ENCODE peak calls at places on chromosomes 2 and 18, in seven cellular contexts. K is testis, T is breast epithelium, H is WERI-Rb-1, A is astrocyte, Y is kidney, E is adrenal gland. B is an unnamed sample.

GRCh38 chr2:239158641-239159475 is 242.0 kb downstream of the HDAC4 start:
- DNase-seq in K (no peak), T (no peak), H (no peak), A (no peak), Y (peak; percentile 73), E (peak; percentile 18), B (no peak)

GRCh38 chr2:38771632-38772031 is 6.4 kb upstream of the GEMIN6 start:
- DNase-seq in K (no peak), T (no peak), H (no peak), A (peak; percentile 12), Y (no peak), E (peak; percentile 79), B (no peak)

GRCh38 chr2:65579506-65580235 is 147.3 kb upstream of the SPRED2 start:
- DNase-seq in K (no peak), T (no peak), H (no peak), A (no peak), Y (no peak), E (no peak), B (no peak)

GRCh38 chr2:62217980-62218379 is 22.1 kb downstream of the B3GNT2 start:
- DNase-seq in K (no peak), T (no peak), H (no peak), A (peak; percentile 65), Y (no peak), E (no peak), B (no peak)

GRCh38 chr2:17578466-17578928 is 38.0 kb downstream of the VSNL1 start:
- DNase-seq in K (peak; percentile 20), T (peak; percentile 69), H (no peak), A (no peak), Y (no peak), E (no peak), B (no peak)

GRCh38 chr2:224171226-224171625 is 132.1 kb upstream of the SERPINE2 start:
- DNase-seq in K (no peak), T (no peak), H (no peak), A (no peak), Y (no peak), E (no peak), B (no peak)

GRCh38 chr2:137928547-137929503 is 35.4 kb upstream of the HNMT start:
- DNase-seq in K (no peak), T (no peak), H (peak; percentile 21), A (peak; percentile 90), Y (no peak), E (no peak), B (no peak)

GRCh38 chr2:167380555-167380954 is 492.3 kb downstream of the XIRP2 start:
- DNase-seq in K (no peak), T (no peak), H (no peak), A (no peak), Y (no peak), E (no peak), B (no peak)

GRCh38 chr2:195779491-195779890 is 122.5 kb downstream of the SLC39A10 start:
- DNase-seq in K (no peak), T (no peak), H (no peak), A (no peak), Y (no peak), E (no peak), B (no peak)

GRCh38 chr18:25310045-25310444 is 41.9 kb downstream of the ZNF521 start:
- DNase-seq in K (no peak), T (no peak), H (no peak), A (peak; percentile 81), Y (no peak), E (peak; percentile 24), B (no peak)

GRCh38 chr18:52588916-52589315 is 248.9 kb downstream of the DCC start:
- DNase-seq in K (no peak), T (no peak), H (no peak), A (peak; percentile 37), Y (no peak), E (no peak), B (no peak)

GRCh38 chr2:98327776-98328175 is 18.5 kb upstream of the CNGA3 start:
- DNase-seq in K (no peak), T (no peak), H (no peak), A (no peak), Y (no peak), E (no peak), B (no peak)

GRCh38 chr2:45821558-45822271 is 170.2 kb downstream of the PRKCE start:
- DNase-seq in K (peak; percentile 74), T (peak; percentile 85), H (no peak), A (peak; percentile 69), Y (no peak), E (peak; percentile 81), B (no peak)

GRCh38 chr2:72325592-72326422 is 178.1 kb upstream of the CYP26B1 start:
- DNase-seq in K (peak; percentile 30), T (no peak), H (peak; percentile 67), A (no peak), Y (no peak), E (peak; percentile 21), B (no peak)

GRCh38 chr2:231411871-231412615 is 16.5 kb downstream of the B3GNT7 start:
- DNase-seq in K (peak; percentile 91), T (peak; percentile 76), H (peak; percentile 92), A (peak; percentile 59), Y (peak; percentile 95), E (peak; percentile 94), B (peak; percentile 46)

GRCh38 chr2:215718426-215718825 is 282.6 kb upstream of the FN1 start:
- DNase-seq in K (no peak), T (no peak), H (no peak), A (no peak), Y (no peak), E (no peak), B (no peak)

GRCh38 chr2:163736433-163737168 is 793 bp upstream of the FIGN start:
- DNase-seq in K (peak; percentile 33), T (no peak), H (peak; percentile 78), A (no peak), Y (peak; percentile 77), E (peak; percentile 54), B (no peak)

GRCh38 chr2:188984126-188984525 is 10.0 kb downstream of the COL3A1 start:
- DNase-seq in K (no peak), T (no peak), H (no peak), A (peak; percentile 58), Y (no peak), E (no peak), B (no peak)

GRCh38 chr18:63844254-63844653 is 43.3 kb upstream of the SERPINB2 start:
- DNase-seq in K (no peak), T (no peak), H (no peak), A (peak; percentile 7), Y (no peak), E (no peak), B (no peak)

GRCh38 chr18:35322486-35323258 is 21.5 kb downstream of the ZNF24 start:
- DNase-seq in K (no peak), T (no peak), H (no peak), A (no peak), Y (no peak), E (no peak), B (no peak)

GRCh38 chr2:120544522-120544921 is 191.1 kb upstream of the GLI2 start:
- DNase-seq in K (no peak), T (no peak), H (no peak), A (no peak), Y (no peak), E (no peak), B (no peak)

GRCh38 chr2:26752636-26753035 is 11.4 kb upstream of the SLC35F6 start:
- DNase-seq in K (no peak), T (no peak), H (no peak), A (no peak), Y (no peak), E (no peak), B (no peak)

DNA sequence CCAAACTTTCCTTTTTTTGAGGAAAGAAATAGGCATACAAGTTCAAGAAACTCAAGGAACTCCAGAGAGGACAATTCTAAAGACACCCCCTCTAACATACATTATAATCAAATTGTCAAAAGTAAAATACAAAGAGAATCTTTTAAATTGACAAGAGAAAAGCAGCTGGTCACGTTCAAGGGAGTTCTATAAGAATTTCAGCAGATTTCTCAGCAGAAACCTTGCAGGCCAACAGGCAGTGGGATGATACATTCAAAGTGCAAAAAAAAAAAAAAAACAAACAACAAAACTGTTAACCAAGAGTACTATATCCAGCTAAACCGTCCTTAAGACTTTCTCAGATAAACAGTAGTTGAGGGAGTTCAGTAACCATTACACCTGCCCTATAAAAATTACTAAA is 33.9 kb downstream of the CCDC138 start:
- DNase-seq in K (no peak), T (no peak), H (no peak), A (no peak), Y (no peak), E (no peak), B (no peak)
- H3K9me3 ChIP-seq in K (no peaks in the 10 kb centered on the region), T (no peaks in the 10 kb centered on the region), H (no peaks in the 10 kb centered on the region), A (peaks cover 4% of the 10 kb centered on the region), Y (peaks cover 7% of the 10 kb centered on the region), E (no peaks in the 10 kb centered on the region), B (no peaks in the 10 kb centered on the region)

GRCh38 chr2:28735511-28735910 is 16.1 kb upstream of the PPP1CB start:
- DNase-seq in K (peak; percentile 5), T (no peak), H (no peak), A (no peak), Y (no peak), E (no peak), B (no peak)

GRCh38 chr2:28730641-28731146 is 20.9 kb upstream of the PPP1CB start:
- DNase-seq in K (no peak), T (no peak), H (no peak), A (no peak), Y (no peak), E (no peak), B (no peak)

GRCh38 chr2:28737655-28738054 is 14.0 kb upstream of the PPP1CB start:
- DNase-seq in K (no peak), T (no peak), H (no peak), A (no peak), Y (no peak), E (no peak), B (no peak)

GRCh38 chr2:28736034-28736433 is 15.6 kb upstream of the PPP1CB start:
- DNase-seq in K (peak; percentile 93), T (peak; percentile 90), H (no peak), A (no peak), Y (no peak), E (peak; percentile 90), B (no peak)
- H3K4me3 ChIP-seq in K (no peak overlapping the region), T (peak overlapping the region; percentile 52), H (no peak overlapping the region), A (no peak overlapping the region), Y (no peak overlapping the region), E (no peak overlapping the region), B (no peak overlapping the region)

GRCh38 chr2:237483018-237483731 is 3.9 kb upstream of the MLPH start:
- DNase-seq in K (no peak), T (peak; percentile 58), H (no peak), A (peak; percentile 72), Y (peak; percentile 39), E (peak; percentile 22), B (no peak)
- H3K27ac ChIP-seq in K (peak overlapping the region; percentile 59), T (peak overlapping the region; percentile 91), H (no peak overlapping the region), A (peak overlapping the region; percentile 51), Y (no peak overlapping the region), E (no peak overlapping the region), B (no peak overlapping the region)

GRCh38 chr18:79726721-79727120 is 47.1 kb downstream of the CTDP1 start:
- DNase-seq in K (no peak), T (no peak), H (no peak), A (no peak), Y (no peak), E (no peak), B (no peak)

GRCh38 chr18:79728931-79729586 is 49.5 kb downstream of the CTDP1 start:
- DNase-seq in K (no peak), T (no peak), H (no peak), A (no peak), Y (no peak), E (no peak), B (no peak)

GRCh38 chr18:79727211-79727610 is 47.6 kb downstream of the CTDP1 start:
- DNase-seq in K (no peak), T (no peak), H (no peak), A (no peak), Y (no peak), E (no peak), B (no peak)

GRCh38 chr18:79730804-79731203 is 51.2 kb downstream of the CTDP1 start:
- DNase-seq in K (no peak), T (no peak), H (no peak), A (no peak), Y (no peak), E (no peak), B (no peak)

GRCh38 chr18:79729611-79730010 is 50.0 kb downstream of the CTDP1 start:
- DNase-seq in K (no peak), T (no peak), H (no peak), A (no peak), Y (no peak), E (no peak), B (no peak)
- H3K9me3 ChIP-seq in K (no peaks in the 10 kb centered on the region), T (no peaks in the 10 kb centered on the region), H (peaks cover 13% of the 10 kb centered on the region), A (peaks cover 65% of the 10 kb centered on the region), Y (peaks cover 36% of the 10 kb centered on the region), E (no peaks in the 10 kb centered on the region), B (no peaks in the 10 kb centered on the region)